ENCODE peak calls at places on chromosomes 1 and 21, in ten cellular contexts. D, J, Z, G, L, E, Y, T, U and K are unnamed samples.

GRCh38 chr1:195773958-195774357 is 834.3 kb downstream of the KCNT2 start:
- DNase-seq in D (no peak), J (no peak), Z (no peak), G (no peak), L (no peak), E (no peak), Y (no peak), T (no peak), U (no peak), K (no peak)

GRCh38 chr21:15121655-15122120 is 56.9 kb upstream of the NRIP1 start:
- DNase-seq in D (no peak), J (no peak), Z (no peak), G (no peak), L (no peak), E (no peak), Y (no peak), T (no peak), U (no peak), K (no peak)

GRCh38 chr1:214637722-214638473 is 34.9 kb downstream of the CENPF start:
- DNase-seq in D (peak), J (peak), Z (peak), G (no peak), L (no peak), E (no peak), Y (no peak), T (no peak), U (no peak), K (peak)

GRCh38 chr1:32386993-32387392 is 7.2 kb downstream of the BSDC1 start:
- DNase-seq in D (no peak), J (no peak), Z (no peak), G (no peak), L (no peak), E (no peak), Y (no peak), T (no peak), U (no peak), K (no peak)

GRCh38 chr1:15513192-15513591 is 10.8 kb downstream of the CASP9 start:
- DNase-seq in D (no peak), J (no peak), Z (no peak), G (no peak), L (no peak), E (no peak), Y (no peak), T (no peak), U (no peak), K (no peak)

GRCh38 chr1:21755067-21755466 is 27.9 kb downstream of the USP48 start:
- DNase-seq in D (no peak), J (no peak), Z (no peak), G (no peak), L (no peak), E (no peak), Y (no peak), T (no peak), U (no peak), K (no peak)

GRCh38 chr1:33317354-33317753 is 3.5 kb downstream of the A3GALT2 start:
- DNase-seq in D (no peak), J (no peak), Z (no peak), G (no peak), L (no peak), E (no peak), Y (no peak), T (no peak), U (peak), K (no peak)

GRCh38 chr1:13664451-13664850 is 35.5 kb upstream of the PRDM2 start:
- DNase-seq in D (no peak), J (no peak), Z (no peak), G (no peak), L (no peak), E (no peak), Y (no peak), T (no peak), U (no peak), K (no peak)

GRCh38 chr1:66312316-66312715 is 221.6 kb upstream of the SGIP1 start:
- DNase-seq in D (no peak), J (no peak), Z (no peak), G (no peak), L (no peak), E (no peak), Y (no peak), T (no peak), U (no peak), K (no peak)

GRCh38 chr1:145956776-145957442 is 908 bp downstream of the LIX1L start:
- DNase-seq in D (no peak), J (no peak), Z (peak), G (no peak), L (no peak), E (no peak), Y (no peak), T (peak), U (no peak), K (no peak)

GRCh38 chr1:193580419-193580818 is 394.0 kb upstream of the B3GALT2 start:
- DNase-seq in D (no peak), J (no peak), Z (no peak), G (no peak), L (no peak), E (no peak), Y (no peak), T (no peak), U (no peak), K (no peak)